ENCODE peak calls at places on chromosomes 12 and 14, in five cellular contexts. W, M, C, S and X are unnamed samples.

GRCh38 chr12:5276327-5276880 is 155.5 kb upstream of the NTF3 start:
- DNase-seq in W (no peak), M (no peak), C (no peak), S (no peak), X (no peak)

GRCh38 chr12:88681271-88681670 is 101.0 kb upstream of the KITLG start:
- DNase-seq in W (no peak), M (no peak), C (no peak), S (no peak), X (no peak)

GRCh38 chr14:92609955-92610354 is 96.4 kb downstream of the RIN3 start:
- DNase-seq in W (no peak), M (no peak), C (no peak), S (no peak), X (peak; percentile 37)

GRCh38 chr14:78358631-78359030 is 188.5 kb downstream of the NRXN3 start:
- DNase-seq in W (no peak), M (no peak), C (no peak), S (no peak), X (no peak)

GRCh38 chr12:82793882-82794281 is 107.2 kb downstream of the TMTC2 start:
- DNase-seq in W (peak; percentile 61), M (peak; percentile 5), C (no peak), S (no peak), X (no peak)

GRCh38 chr12:31605531-31605930 is 14.6 kb upstream of the DENND5B start:
- DNase-seq in W (no peak), M (no peak), C (no peak), S (no peak), X (no peak)

GRCh38 chr14:94501588-94502516 is 7.4 kb downstream of the SERPINA12 start:
- DNase-seq in W (no peak), M (no peak), C (no peak), S (no peak), X (no peak)

GRCh38 chr14:32200368-32201195 is 1.3 kb upstream of the RNU6-7 start:
- DNase-seq in W (no peak), M (no peak), C (no peak), S (no peak), X (peak; percentile 16)

GRCh38 chr14:97456958-97457357 is 659.8 kb downstream of the VRK1 start:
- DNase-seq in W (no peak), M (no peak), C (peak; percentile 17), S (no peak), X (no peak)

GRCh38 chr14:53872551-53873188 is 84.0 kb downstream of the BMP4 start:
- DNase-seq in W (no peak), M (no peak), C (no peak), S (no peak), X (no peak)

GRCh38 chr12:131591136-131591535 is 119.8 kb upstream of the SFSWAP start:
- DNase-seq in W (no peak), M (no peak), C (no peak), S (no peak), X (no peak)

GRCh38 chr12:2333516-2333915 is 280.7 kb downstream of the CACNA1C start:
- DNase-seq in W (no peak), M (no peak), C (no peak), S (no peak), X (no peak)

GRCh38 chr12:64840129-64840528 is 15.7 kb downstream of the TBC1D30 start:
- DNase-seq in W (no peak), M (no peak), C (no peak), S (no peak), X (no peak)

GRCh38 chr12:19382111-19382526 is 57.2 kb upstream of the AEBP2 start:
- DNase-seq in W (peak; percentile 43), M (no peak), C (no peak), S (no peak), X (peak; percentile 71)

GRCh38 chr12:107283652-107284051 is 190.3 kb upstream of the CRY1 start:
- DNase-seq in W (no peak), M (no peak), C (no peak), S (no peak), X (no peak)

GRCh38 chr14:104870368-104871144 is 5.5 kb downstream of the CEP170B start:
- DNase-seq in W (peak; percentile 61), M (peak; percentile 66), C (peak; percentile 45), S (no peak), X (no peak)

GRCh38 chr14:76129851-76130576 is 21.7 kb upstream of the GPATCH2L start:
- DNase-seq in W (no peak), M (no peak), C (no peak), S (no peak), X (no peak)

GRCh38 chr12:29082522-29082921 is 66.6 kb upstream of the FAR2 start:
- DNase-seq in W (no peak), M (no peak), C (no peak), S (no peak), X (no peak)

GRCh38 chr14:103562135-103562384 is 397 bp downstream of the BAG5 start:
- DNase-seq in W (no peak), M (no peak), C (no peak), S (no peak), X (no peak)

GRCh38 chr14:20802341-20803084 is at the start of gene RNASE1:
- DNase-seq in W (no peak), M (no peak), C (no peak), S (peak; percentile 70), X (no peak)

GRCh38 chr12:91109148-91109564 is 2.1 kb downstream of the LUM start:
- DNase-seq in W (peak; percentile 86), M (peak; percentile 72), C (peak; percentile 3), S (peak; percentile 72), X (peak; percentile 68)

GRCh38 chr12:106135075-106135474 is 3.7 kb downstream of the NUAK1 start:
- DNase-seq in W (no peak), M (no peak), C (no peak), S (no peak), X (no peak)
- TF ChIP-seq CTCF in W (no peak), M (no peak), C (no peak), S (no peak), X (no peak)

DNA sequence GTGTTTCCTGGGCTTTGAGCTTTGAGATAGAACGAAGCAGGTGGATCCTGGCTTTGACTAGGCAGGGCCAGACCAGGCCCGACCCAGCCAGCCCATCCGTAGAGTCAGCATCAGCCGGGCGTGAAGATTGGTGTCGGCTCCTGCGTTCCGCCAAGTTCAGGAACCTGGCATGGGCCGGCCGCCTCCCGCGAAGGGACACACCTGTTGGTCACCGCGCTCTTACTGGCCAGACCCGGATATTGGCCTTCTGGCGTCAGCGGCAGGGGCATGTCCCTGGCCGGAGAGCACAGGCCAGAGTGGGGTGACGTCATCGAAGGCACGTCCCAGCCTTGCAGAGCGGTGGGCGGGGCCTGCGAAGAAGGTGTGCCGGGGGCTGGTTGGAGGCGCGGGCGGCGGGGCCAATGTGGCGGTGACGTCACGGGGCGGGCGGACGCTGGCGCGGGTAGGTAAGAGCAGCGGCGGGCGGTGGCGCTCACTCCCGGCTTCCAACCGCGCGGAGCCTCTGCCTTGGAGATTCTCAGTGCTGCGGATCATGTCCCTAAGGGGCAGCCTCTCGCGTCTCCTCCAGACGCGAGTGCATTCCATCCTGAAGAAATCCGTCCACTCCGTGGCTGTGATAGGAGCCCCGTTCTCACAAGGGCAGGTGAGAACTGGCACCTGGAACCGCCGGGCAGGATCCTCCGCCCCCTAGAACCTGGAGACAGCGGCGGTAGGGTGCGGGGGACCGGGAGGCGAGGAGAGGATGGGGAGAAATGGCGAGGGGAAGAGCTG is at the start of gene ARG2:
- DNase-seq in W (peak; percentile 100), M (peak; percentile 100), C (peak; percentile 96), S (peak; percentile 98), X (peak; percentile 87)
- TF ChIP-seq CTCF in W (peak; percentile 19), M (no peak), C (no peak), S (no peak), X (no peak)

GRCh38 chr12:119835068-119835467 is 42.1 kb downstream of the CIT start:
- DNase-seq in W (peak; percentile 36), M (no peak), C (no peak), S (no peak), X (no peak)
- TF ChIP-seq CTCF in W (peak; percentile 60), M (no peak), C (no peak), S (no peak), X (no peak)

DNA sequence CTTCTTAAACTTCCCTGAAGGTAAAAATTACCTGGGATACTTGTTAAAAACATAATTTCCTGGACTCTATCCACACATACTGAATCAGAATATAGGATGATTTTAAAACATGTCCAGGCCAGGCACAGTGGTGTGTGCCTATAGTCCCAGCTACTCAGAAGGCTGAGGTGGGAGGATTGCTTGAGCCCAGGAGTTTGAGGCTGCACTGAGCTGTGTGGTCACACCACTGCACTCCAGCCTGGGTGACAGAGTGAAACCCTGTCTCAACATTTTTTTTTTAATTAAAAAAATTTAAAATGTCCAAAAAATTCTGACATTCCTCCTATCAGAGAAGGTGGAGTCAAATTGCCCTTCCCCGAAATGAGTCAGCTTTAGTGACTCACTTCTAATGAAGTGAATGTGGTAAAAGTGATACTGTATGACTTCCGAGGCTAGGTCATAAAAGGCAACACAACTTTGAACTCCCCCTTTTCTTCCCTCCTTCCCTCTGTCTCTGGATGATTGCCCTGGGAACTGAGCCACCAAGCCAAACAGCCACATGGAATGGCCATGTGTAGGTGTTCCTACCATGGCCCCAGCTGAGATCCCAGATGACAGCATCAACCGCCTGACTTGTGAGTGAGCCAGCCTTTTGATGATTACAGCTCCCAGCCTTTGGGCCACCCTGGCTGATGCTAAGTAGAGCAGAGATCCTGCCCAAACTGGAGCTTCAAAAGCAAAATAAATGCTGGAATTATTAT is 36.3 kb downstream of the LIMA1 start:
- DNase-seq in W (no peak), M (no peak), C (no peak), S (peak; percentile 86), X (peak; percentile 75)
- TF ChIP-seq CTCF in W (no peak), M (no peak), C (no peak), S (no peak), X (no peak)

GRCh38 chr12:41011939-41012338 is 176.2 kb upstream of the PDZRN4 start:
- DNase-seq in W (no peak), M (no peak), C (no peak), S (no peak), X (peak; percentile 10)
- TF ChIP-seq CTCF in W (peak; percentile 48), M (no peak), C (no peak), S (peak; percentile 44), X (no peak)